ENCODE peak calls at places on chromosomes 5 and 9, in eight cellular contexts. One of them, this sample, is unnamed.

GRCh38 chr9:5531251-5531972 is 21.1 kb downstream of the PDCD1LG2 start:
- DNase-seq in H54: no peak
- DNase-seq in activated CD4-positive, alpha-beta memory T cell treated with anti-CD3 and anti-CD28 coated beads, Interleukin-2, amount 10 ng/mL, durations not matched to agents 7 days and 5 days: no peak
- DNase-seq in COR-L47: no peak
- DNase-seq in gastrocnemius medialis: no peak
- DNase-seq in psoas muscle: no peak
- DNase-seq in stimulated activated CD4-positive, alpha-beta T cell treated with anti-CD3 and anti-CD28 coated beads, TNF-alpha, amount 100 ng/mL, for 1 hour: no peak
- DNase-seq in glomerular endothelial cell: no peak
- DNase-seq in this sample: no peak

GRCh38 chr5:144421411-144421810 is 250.7 kb downstream of the KCTD16 start:
- DNase-seq in gastrocnemius medialis: no peak
- DNase-seq in glomerular endothelial cell: no peak
- DNase-seq in stimulated activated CD4-positive, alpha-beta T cell treated with anti-CD3 and anti-CD28 coated beads, TNF-alpha, amount 100 ng/mL, for 1 hour: no peak
- DNase-seq in activated CD4-positive, alpha-beta memory T cell treated with anti-CD3 and anti-CD28 coated beads, Interleukin-2, amount 10 ng/mL, durations not matched to agents 7 days and 5 days: no peak
- DNase-seq in psoas muscle: no peak
- DNase-seq in COR-L47: no peak
- DNase-seq in H54: no peak
- DNase-seq in this sample: no peak

GRCh38 chr9:112541690-112542089 is 55.1 kb downstream of the KIAA1958 start:
- DNase-seq in glomerular endothelial cell: no peak
- DNase-seq in activated CD4-positive, alpha-beta memory T cell treated with anti-CD3 and anti-CD28 coated beads, Interleukin-2, amount 10 ng/mL, durations not matched to agents 7 days and 5 days: no peak
- DNase-seq in H54: no peak
- DNase-seq in psoas muscle: no peak
- DNase-seq in COR-L47: no peak
- DNase-seq in gastrocnemius medialis: no peak
- DNase-seq in stimulated activated CD4-positive, alpha-beta T cell treated with anti-CD3 and anti-CD28 coated beads, TNF-alpha, amount 100 ng/mL, for 1 hour: no peak
- DNase-seq in this sample: no peak

GRCh38 chr9:115118471-115119156 is 657 bp upstream of the TNC start:
- DNase-seq in psoas muscle: peak
- DNase-seq in H54: peak
- DNase-seq in stimulated activated CD4-positive, alpha-beta T cell treated with anti-CD3 and anti-CD28 coated beads, TNF-alpha, amount 100 ng/mL, for 1 hour: no peak
- DNase-seq in COR-L47: peak
- DNase-seq in activated CD4-positive, alpha-beta memory T cell treated with anti-CD3 and anti-CD28 coated beads, Interleukin-2, amount 10 ng/mL, durations not matched to agents 7 days and 5 days: no peak
- DNase-seq in glomerular endothelial cell: no peak
- DNase-seq in gastrocnemius medialis: no peak
- DNase-seq in this sample: no peak

GRCh38 chr9:36874921-36875320 is 159.1 kb downstream of the PAX5 start:
- DNase-seq in glomerular endothelial cell: no peak
- DNase-seq in stimulated activated CD4-positive, alpha-beta T cell treated with anti-CD3 and anti-CD28 coated beads, TNF-alpha, amount 100 ng/mL, for 1 hour: no peak
- DNase-seq in psoas muscle: peak
- DNase-seq in COR-L47: no peak
- DNase-seq in gastrocnemius medialis: no peak
- DNase-seq in H54: no peak
- DNase-seq in activated CD4-positive, alpha-beta memory T cell treated with anti-CD3 and anti-CD28 coated beads, Interleukin-2, amount 10 ng/mL, durations not matched to agents 7 days and 5 days: no peak
- DNase-seq in this sample: no peak

GRCh38 chr5:42531611-42532010 is 108.4 kb downstream of the GHR start:
- DNase-seq in glomerular endothelial cell: no peak
- DNase-seq in H54: no peak
- DNase-seq in psoas muscle: no peak
- DNase-seq in COR-L47: no peak
- DNase-seq in gastrocnemius medialis: no peak
- DNase-seq in stimulated activated CD4-positive, alpha-beta T cell treated with anti-CD3 and anti-CD28 coated beads, TNF-alpha, amount 100 ng/mL, for 1 hour: no peak
- DNase-seq in activated CD4-positive, alpha-beta memory T cell treated with anti-CD3 and anti-CD28 coated beads, Interleukin-2, amount 10 ng/mL, durations not matched to agents 7 days and 5 days: no peak
- DNase-seq in this sample: no peak

GRCh38 chr9:13322828-13323550 is 43.5 kb upstream of the MPDZ start:
- DNase-seq in COR-L47: no peak
- DNase-seq in activated CD4-positive, alpha-beta memory T cell treated with anti-CD3 and anti-CD28 coated beads, Interleukin-2, amount 10 ng/mL, durations not matched to agents 7 days and 5 days: no peak
- DNase-seq in glomerular endothelial cell: no peak
- DNase-seq in psoas muscle: no peak
- DNase-seq in gastrocnemius medialis: no peak
- DNase-seq in stimulated activated CD4-positive, alpha-beta T cell treated with anti-CD3 and anti-CD28 coated beads, TNF-alpha, amount 100 ng/mL, for 1 hour: no peak
- DNase-seq in H54: no peak
- DNase-seq in this sample: no peak

GRCh38 chr9:104993291-104993963 is 65.5 kb upstream of the ABCA1 start:
- DNase-seq in stimulated activated CD4-positive, alpha-beta T cell treated with anti-CD3 and anti-CD28 coated beads, TNF-alpha, amount 100 ng/mL, for 1 hour: no peak
- DNase-seq in psoas muscle: peak
- DNase-seq in glomerular endothelial cell: no peak
- DNase-seq in gastrocnemius medialis: peak
- DNase-seq in H54: peak
- DNase-seq in activated CD4-positive, alpha-beta memory T cell treated with anti-CD3 and anti-CD28 coated beads, Interleukin-2, amount 10 ng/mL, durations not matched to agents 7 days and 5 days: no peak
- DNase-seq in COR-L47: no peak
- DNase-seq in this sample: no peak

GRCh38 chr5:82640901-82641300 is 362.7 kb upstream of the RPS23 start:
- DNase-seq in gastrocnemius medialis: no peak
- DNase-seq in psoas muscle: no peak
- DNase-seq in COR-L47: no peak
- DNase-seq in H54: no peak
- DNase-seq in glomerular endothelial cell: no peak
- DNase-seq in stimulated activated CD4-positive, alpha-beta T cell treated with anti-CD3 and anti-CD28 coated beads, TNF-alpha, amount 100 ng/mL, for 1 hour: no peak
- DNase-seq in activated CD4-positive, alpha-beta memory T cell treated with anti-CD3 and anti-CD28 coated beads, Interleukin-2, amount 10 ng/mL, durations not matched to agents 7 days and 5 days: no peak
- DNase-seq in this sample: no peak

GRCh38 chr9:138068601-138069035 is 191.0 kb downstream of the CACNA1B start:
- DNase-seq in psoas muscle: no peak
- DNase-seq in activated CD4-positive, alpha-beta memory T cell treated with anti-CD3 and anti-CD28 coated beads, Interleukin-2, amount 10 ng/mL, durations not matched to agents 7 days and 5 days: no peak
- DNase-seq in H54: no peak
- DNase-seq in COR-L47: no peak
- DNase-seq in glomerular endothelial cell: no peak
- DNase-seq in stimulated activated CD4-positive, alpha-beta T cell treated with anti-CD3 and anti-CD28 coated beads, TNF-alpha, amount 100 ng/mL, for 1 hour: no peak
- DNase-seq in gastrocnemius medialis: no peak
- DNase-seq in this sample: no peak

GRCh38 chr5:32405502-32405901 is 39.0 kb downstream of the ZFR start:
- DNase-seq in activated CD4-positive, alpha-beta memory T cell treated with anti-CD3 and anti-CD28 coated beads, Interleukin-2, amount 10 ng/mL, durations not matched to agents 7 days and 5 days: no peak
- DNase-seq in psoas muscle: no peak
- DNase-seq in H54: no peak
- DNase-seq in stimulated activated CD4-positive, alpha-beta T cell treated with anti-CD3 and anti-CD28 coated beads, TNF-alpha, amount 100 ng/mL, for 1 hour: no peak
- DNase-seq in glomerular endothelial cell: no peak
- DNase-seq in COR-L47: no peak
- DNase-seq in gastrocnemius medialis: no peak
- DNase-seq in this sample: no peak

GRCh38 chr9:113289091-113289490 is 13.6 kb downstream of the PRPF4 start:
- DNase-seq in H54: no peak
- DNase-seq in gastrocnemius medialis: no peak
- DNase-seq in glomerular endothelial cell: no peak
- DNase-seq in COR-L47: no peak
- DNase-seq in activated CD4-positive, alpha-beta memory T cell treated with anti-CD3 and anti-CD28 coated beads, Interleukin-2, amount 10 ng/mL, durations not matched to agents 7 days and 5 days: no peak
- DNase-seq in psoas muscle: no peak
- DNase-seq in stimulated activated CD4-positive, alpha-beta T cell treated with anti-CD3 and anti-CD28 coated beads, TNF-alpha, amount 100 ng/mL, for 1 hour: no peak
- DNase-seq in this sample: no peak

GRCh38 chr9:36817160-36817834 is 216.8 kb downstream of the PAX5 start:
- DNase-seq in H54: no peak
- DNase-seq in gastrocnemius medialis: no peak
- DNase-seq in psoas muscle: no peak
- DNase-seq in stimulated activated CD4-positive, alpha-beta T cell treated with anti-CD3 and anti-CD28 coated beads, TNF-alpha, amount 100 ng/mL, for 1 hour: no peak
- DNase-seq in activated CD4-positive, alpha-beta memory T cell treated with anti-CD3 and anti-CD28 coated beads, Interleukin-2, amount 10 ng/mL, durations not matched to agents 7 days and 5 days: no peak
- DNase-seq in COR-L47: no peak
- DNase-seq in glomerular endothelial cell: no peak
- DNase-seq in this sample: no peak

GRCh38 chr9:20197976-20198685 is 409.3 kb upstream of the SLC24A2 start:
- DNase-seq in activated CD4-positive, alpha-beta memory T cell treated with anti-CD3 and anti-CD28 coated beads, Interleukin-2, amount 10 ng/mL, durations not matched to agents 7 days and 5 days: no peak
- DNase-seq in stimulated activated CD4-positive, alpha-beta T cell treated with anti-CD3 and anti-CD28 coated beads, TNF-alpha, amount 100 ng/mL, for 1 hour: no peak
- DNase-seq in psoas muscle: no peak
- DNase-seq in gastrocnemius medialis: no peak
- DNase-seq in H54: no peak
- DNase-seq in COR-L47: no peak
- DNase-seq in glomerular endothelial cell: no peak
- DNase-seq in this sample: no peak

GRCh38 chr5:6745706-6746217 is 32.5 kb downstream of the TENT4A start:
- DNase-seq in psoas muscle: no peak
- DNase-seq in gastrocnemius medialis: no peak
- DNase-seq in stimulated activated CD4-positive, alpha-beta T cell treated with anti-CD3 and anti-CD28 coated beads, TNF-alpha, amount 100 ng/mL, for 1 hour: no peak
- DNase-seq in COR-L47: peak
- DNase-seq in glomerular endothelial cell: no peak
- DNase-seq in H54: peak
- DNase-seq in activated CD4-positive, alpha-beta memory T cell treated with anti-CD3 and anti-CD28 coated beads, Interleukin-2, amount 10 ng/mL, durations not matched to agents 7 days and 5 days: no peak
- DNase-seq in this sample: no peak

GRCh38 chr5:56350595-56351170 is 117.6 kb upstream of the ANKRD55 start:
- DNase-seq in glomerular endothelial cell: peak
- DNase-seq in psoas muscle: peak
- DNase-seq in activated CD4-positive, alpha-beta memory T cell treated with anti-CD3 and anti-CD28 coated beads, Interleukin-2, amount 10 ng/mL, durations not matched to agents 7 days and 5 days: no peak
- DNase-seq in stimulated activated CD4-positive, alpha-beta T cell treated with anti-CD3 and anti-CD28 coated beads, TNF-alpha, amount 100 ng/mL, for 1 hour: no peak
- DNase-seq in H54: peak
- DNase-seq in COR-L47: peak
- DNase-seq in gastrocnemius medialis: peak
- DNase-seq in this sample: no peak

GRCh38 chr9:91816356-91816755 is 133.7 kb downstream of the ROR2 start:
- DNase-seq in activated CD4-positive, alpha-beta memory T cell treated with anti-CD3 and anti-CD28 coated beads, Interleukin-2, amount 10 ng/mL, durations not matched to agents 7 days and 5 days: no peak
- DNase-seq in H54: no peak
- DNase-seq in gastrocnemius medialis: no peak
- DNase-seq in psoas muscle: peak
- DNase-seq in COR-L47: no peak
- DNase-seq in glomerular endothelial cell: no peak
- DNase-seq in stimulated activated CD4-positive, alpha-beta T cell treated with anti-CD3 and anti-CD28 coated beads, TNF-alpha, amount 100 ng/mL, for 1 hour: no peak
- DNase-seq in this sample: no peak

GRCh38 chr9:137279741-137280477 is 2.4 kb downstream of the TOR4A start:
- DNase-seq in H54: no peak
- DNase-seq in activated CD4-positive, alpha-beta memory T cell treated with anti-CD3 and anti-CD28 coated beads, Interleukin-2, amount 10 ng/mL, durations not matched to agents 7 days and 5 days: no peak
- DNase-seq in psoas muscle: no peak
- DNase-seq in glomerular endothelial cell: no peak
- DNase-seq in stimulated activated CD4-positive, alpha-beta T cell treated with anti-CD3 and anti-CD28 coated beads, TNF-alpha, amount 100 ng/mL, for 1 hour: no peak
- DNase-seq in gastrocnemius medialis: no peak
- DNase-seq in COR-L47: no peak
- DNase-seq in this sample: no peak

GRCh38 chr9:129177443-129177790 is 644 bp downstream of the IER5L start:
- DNase-seq in glomerular endothelial cell: no peak
- DNase-seq in COR-L47: no peak
- DNase-seq in gastrocnemius medialis: no peak
- DNase-seq in stimulated activated CD4-positive, alpha-beta T cell treated with anti-CD3 and anti-CD28 coated beads, TNF-alpha, amount 100 ng/mL, for 1 hour: no peak
- DNase-seq in psoas muscle: no peak
- DNase-seq in H54: no peak
- DNase-seq in activated CD4-positive, alpha-beta memory T cell treated with anti-CD3 and anti-CD28 coated beads, Interleukin-2, amount 10 ng/mL, durations not matched to agents 7 days and 5 days: no peak
- DNase-seq in this sample: no peak

GRCh38 chr9:70921126-70921525 is 200.3 kb downstream of the TRPM3 start:
- DNase-seq in glomerular endothelial cell: no peak
- DNase-seq in H54: peak
- DNase-seq in gastrocnemius medialis: no peak
- DNase-seq in activated CD4-positive, alpha-beta memory T cell treated with anti-CD3 and anti-CD28 coated beads, Interleukin-2, amount 10 ng/mL, durations not matched to agents 7 days and 5 days: no peak
- DNase-seq in COR-L47: no peak
- DNase-seq in stimulated activated CD4-positive, alpha-beta T cell treated with anti-CD3 and anti-CD28 coated beads, TNF-alpha, amount 100 ng/mL, for 1 hour: no peak
- DNase-seq in psoas muscle: no peak
- DNase-seq in this sample: no peak

GRCh38 chr9:36798350-36799065 is 225.8 kb downstream of the MELK start:
- DNase-seq in activated CD4-positive, alpha-beta memory T cell treated with anti-CD3 and anti-CD28 coated beads, Interleukin-2, amount 10 ng/mL, durations not matched to agents 7 days and 5 days: no peak
- DNase-seq in H54: peak
- DNase-seq in gastrocnemius medialis: no peak
- DNase-seq in COR-L47: peak
- DNase-seq in stimulated activated CD4-positive, alpha-beta T cell treated with anti-CD3 and anti-CD28 coated beads, TNF-alpha, amount 100 ng/mL, for 1 hour: no peak
- DNase-seq in glomerular endothelial cell: no peak
- DNase-seq in psoas muscle: no peak
- DNase-seq in this sample: no peak

GRCh38 chr9:21626493-21626892 is 144.4 kb upstream of the IFNE start:
- DNase-seq in activated CD4-positive, alpha-beta memory T cell treated with anti-CD3 and anti-CD28 coated beads, Interleukin-2, amount 10 ng/mL, durations not matched to agents 7 days and 5 days: no peak
- DNase-seq in psoas muscle: no peak
- DNase-seq in gastrocnemius medialis: no peak
- DNase-seq in glomerular endothelial cell: no peak
- DNase-seq in COR-L47: no peak
- DNase-seq in H54: no peak
- DNase-seq in stimulated activated CD4-positive, alpha-beta T cell treated with anti-CD3 and anti-CD28 coated beads, TNF-alpha, amount 100 ng/mL, for 1 hour: no peak
- DNase-seq in this sample: no peak

GRCh38 chr9:86080112-86080579 is 19.2 kb downstream of the GOLM1 start:
- DNase-seq in H54: no peak
- DNase-seq in COR-L47: no peak
- DNase-seq in activated CD4-positive, alpha-beta memory T cell treated with anti-CD3 and anti-CD28 coated beads, Interleukin-2, amount 10 ng/mL, durations not matched to agents 7 days and 5 days: no peak
- DNase-seq in gastrocnemius medialis: no peak
- DNase-seq in glomerular endothelial cell: no peak
- DNase-seq in stimulated activated CD4-positive, alpha-beta T cell treated with anti-CD3 and anti-CD28 coated beads, TNF-alpha, amount 100 ng/mL, for 1 hour: no peak
- DNase-seq in psoas muscle: no peak
- DNase-seq in this sample: no peak

GRCh38 chr5:17058438-17058837 is 122.3 kb upstream of the MYO10 start:
- DNase-seq in stimulated activated CD4-positive, alpha-beta T cell treated with anti-CD3 and anti-CD28 coated beads, TNF-alpha, amount 100 ng/mL, for 1 hour: no peak
- DNase-seq in COR-L47: no peak
- DNase-seq in glomerular endothelial cell: no peak
- DNase-seq in gastrocnemius medialis: no peak
- DNase-seq in psoas muscle: no peak
- DNase-seq in activated CD4-positive, alpha-beta memory T cell treated with anti-CD3 and anti-CD28 coated beads, Interleukin-2, amount 10 ng/mL, durations not matched to agents 7 days and 5 days: no peak
- DNase-seq in H54: no peak
- DNase-seq in this sample: no peak

GRCh38 chr5:27906481-27906880 is 868.1 kb upstream of the CDH9 start:
- DNase-seq in gastrocnemius medialis: no peak
- DNase-seq in COR-L47: no peak
- DNase-seq in activated CD4-positive, alpha-beta memory T cell treated with anti-CD3 and anti-CD28 coated beads, Interleukin-2, amount 10 ng/mL, durations not matched to agents 7 days and 5 days: no peak
- DNase-seq in H54: no peak
- DNase-seq in psoas muscle: no peak
- DNase-seq in glomerular endothelial cell: no peak
- DNase-seq in stimulated activated CD4-positive, alpha-beta T cell treated with anti-CD3 and anti-CD28 coated beads, TNF-alpha, amount 100 ng/mL, for 1 hour: no peak
- DNase-seq in this sample: no peak

GRCh38 chr5:138033275-138033808 is 463 bp upstream of the FAM13B start:
- DNase-seq in psoas muscle: no peak
- DNase-seq in H54: no peak
- DNase-seq in gastrocnemius medialis: no peak
- DNase-seq in glomerular endothelial cell: no peak
- DNase-seq in COR-L47: peak
- DNase-seq in stimulated activated CD4-positive, alpha-beta T cell treated with anti-CD3 and anti-CD28 coated beads, TNF-alpha, amount 100 ng/mL, for 1 hour: no peak
- DNase-seq in activated CD4-positive, alpha-beta memory T cell treated with anti-CD3 and anti-CD28 coated beads, Interleukin-2, amount 10 ng/mL, durations not matched to agents 7 days and 5 days: no peak
- DNase-seq in this sample: no peak

GRCh38 chr5:172918421-172919371 is 40.5 kb upstream of the RPL26L1 start:
- DNase-seq in H54: no peak
- DNase-seq in COR-L47: no peak
- DNase-seq in activated CD4-positive, alpha-beta memory T cell treated with anti-CD3 and anti-CD28 coated beads, Interleukin-2, amount 10 ng/mL, durations not matched to agents 7 days and 5 days: no peak
- DNase-seq in gastrocnemius medialis: no peak
- DNase-seq in stimulated activated CD4-positive, alpha-beta T cell treated with anti-CD3 and anti-CD28 coated beads, TNF-alpha, amount 100 ng/mL, for 1 hour: no peak
- DNase-seq in glomerular endothelial cell: no peak
- DNase-seq in psoas muscle: no peak
- DNase-seq in this sample: peak

GRCh38 chr5:172321593-172321992 is 38.0 kb upstream of the UBTD2 start:
- DNase-seq in H54: no peak
- DNase-seq in activated CD4-positive, alpha-beta memory T cell treated with anti-CD3 and anti-CD28 coated beads, Interleukin-2, amount 10 ng/mL, durations not matched to agents 7 days and 5 days: no peak
- DNase-seq in stimulated activated CD4-positive, alpha-beta T cell treated with anti-CD3 and anti-CD28 coated beads, TNF-alpha, amount 100 ng/mL, for 1 hour: no peak
- DNase-seq in COR-L47: peak
- DNase-seq in psoas muscle: no peak
- DNase-seq in gastrocnemius medialis: no peak
- DNase-seq in glomerular endothelial cell: no peak
- DNase-seq in this sample: no peak

GRCh38 chr9:106859957-106860715 is 2.8 kb upstream of the ZNF462 start:
- DNase-seq in COR-L47: peak
- DNase-seq in glomerular endothelial cell: no peak
- DNase-seq in activated CD4-positive, alpha-beta memory T cell treated with anti-CD3 and anti-CD28 coated beads, Interleukin-2, amount 10 ng/mL, durations not matched to agents 7 days and 5 days: no peak
- DNase-seq in gastrocnemius medialis: peak
- DNase-seq in psoas muscle: peak
- DNase-seq in H54: peak
- DNase-seq in stimulated activated CD4-positive, alpha-beta T cell treated with anti-CD3 and anti-CD28 coated beads, TNF-alpha, amount 100 ng/mL, for 1 hour: no peak
- DNase-seq in this sample: no peak

GRCh38 chr5:96297290-96297689 is 135.8 kb downstream of the PCSK1 start:
- DNase-seq in COR-L47: no peak
- DNase-seq in stimulated activated CD4-positive, alpha-beta T cell treated with anti-CD3 and anti-CD28 coated beads, TNF-alpha, amount 100 ng/mL, for 1 hour: no peak
- DNase-seq in activated CD4-positive, alpha-beta memory T cell treated with anti-CD3 and anti-CD28 coated beads, Interleukin-2, amount 10 ng/mL, durations not matched to agents 7 days and 5 days: no peak
- DNase-seq in glomerular endothelial cell: no peak
- DNase-seq in psoas muscle: no peak
- DNase-seq in H54: no peak
- DNase-seq in gastrocnemius medialis: no peak
- DNase-seq in this sample: no peak

GRCh38 chr5:174294891-174295620 is 249.6 kb downstream of the NSG2 start:
- DNase-seq in gastrocnemius medialis: no peak
- DNase-seq in glomerular endothelial cell: no peak
- DNase-seq in psoas muscle: no peak
- DNase-seq in H54: no peak
- DNase-seq in stimulated activated CD4-positive, alpha-beta T cell treated with anti-CD3 and anti-CD28 coated beads, TNF-alpha, amount 100 ng/mL, for 1 hour: no peak
- DNase-seq in COR-L47: no peak
- DNase-seq in activated CD4-positive, alpha-beta memory T cell treated with anti-CD3 and anti-CD28 coated beads, Interleukin-2, amount 10 ng/mL, durations not matched to agents 7 days and 5 days: no peak
- DNase-seq in this sample: no peak

This sample was measured in activated CD8-positive, alpha-beta memory T cell treated with anti-CD3 and anti-CD28 coated beads for 4 hours.